ENCODE peak calls at places on chromosomes 6 and 20, in four cellular contexts. Y, D, R and T are unnamed samples.
A peak's percentile ranks its signal among the peaks of the same experiment; 100 is the strongest.

GRCh38 chr6:3247255-3248146 is 11.2 kb upstream of the PSMG4 start:
- DNase-seq in Y (peak; percentile 64), D (peak; percentile 88), R (no peak), T (no peak)

GRCh38 chr20:38272961-38273360 is 12.4 kb upstream of the KIAA1755 start:
- DNase-seq in R (no peak), Y (no peak), D (no peak), T (no peak)

GRCh38 chr20:32539063-32539816 is 45.9 kb downstream of the NOL4L start:
- DNase-seq in D (no peak), Y (no peak), R (no peak), T (no peak)

GRCh38 chr20:7704021-7704420 is 236.2 kb downstream of the HAO1 start:
- DNase-seq in Y (no peak), R (no peak), D (no peak), T (no peak)

GRCh38 chr20:33781133-33781532 is 30.0 kb upstream of the CHMP4B start:
- DNase-seq in D (no peak), Y (no peak), R (no peak), T (no peak)

GRCh38 chr20:62337558-62338293 is 29.4 kb downstream of the LAMA5 start:
- DNase-seq in D (no peak), R (no peak), Y (no peak), T (no peak)

GRCh38 chr6:34791164-34791841 is 580 bp upstream of the BLTP3A start:
- DNase-seq in D (peak; percentile 85), Y (peak; percentile 75), R (no peak), T (peak; percentile 32)

GRCh38 chr6:39256294-39256693 is 27.0 kb upstream of the KCNK5 start:
- DNase-seq in D (no peak), Y (peak; percentile 68), R (no peak), T (no peak)

GRCh38 chr6:12969933-12970332 is 253.4 kb downstream of the PHACTR1 start:
- DNase-seq in Y (no peak), D (no peak), R (no peak), T (no peak)

GRCh38 chr6:77105091-77105490 is 358.2 kb downstream of the HTR1B start:
- DNase-seq in D (no peak), R (no peak), Y (no peak), T (no peak)

GRCh38 chr20:3908667-3909066 is 19.5 kb downstream of the PANK2 start:
- DNase-seq in D (peak; percentile 76), Y (no peak), R (no peak), T (no peak)

GRCh38 chr6:31358302-31358701 is 1.3 kb upstream of the HLA-B start:
- DNase-seq in R (no peak), D (no peak), Y (no peak), T (no peak)

GRCh38 chr20:25301357-25301920 is 53.6 kb downstream of the PYGB start:
- DNase-seq in Y (no peak), R (no peak), D (no peak), T (no peak)

GRCh38 chr6:151148111-151148510 is 91.7 kb upstream of the AKAP12 start:
- DNase-seq in Y (no peak), D (no peak), R (no peak), T (no peak)

GRCh38 chr6:138235205-138235604 is 16.9 kb upstream of the PBOV1 start:
- DNase-seq in D (no peak), Y (no peak), R (no peak), T (no peak)

GRCh38 chr6:57158658-57159057 is 13.5 kb upstream of the BAG2 start:
- DNase-seq in R (no peak), Y (no peak), D (no peak), T (no peak)

GRCh38 chr20:57432874-57433491 is 41.8 kb downstream of the RBM38 start:
- DNase-seq in R (no peak), D (no peak), Y (no peak), T (peak; percentile 65)

GRCh38 chr6:11324453-11325023 is 92.1 kb upstream of the NEDD9 start:
- DNase-seq in Y (no peak), D (no peak), R (no peak), T (no peak)

GRCh38 chr20:31663838-31664695 is 26.4 kb downstream of the COX4I2 start:
- DNase-seq in Y (peak; percentile 39), D (no peak), R (no peak), T (peak; percentile 41)

GRCh38 chr6:90375681-90376439 is 79.2 kb upstream of the BACH2 start:
- DNase-seq in R (no peak), D (no peak), Y (no peak), T (no peak)

GRCh38 chr20:34127787-34128186 is 15.7 kb upstream of the EIF2S2 start:
- DNase-seq in D (no peak), R (no peak), Y (no peak), T (no peak)

GRCh38 chr6:138544521-138544920 is 45.2 kb upstream of the NHSL1 start:
- DNase-seq in D (no peak), Y (no peak), R (no peak), T (no peak)

GRCh38 chr20:29876911-29877285 is 1380.6 kb upstream of the DEFB115 start:
- DNase-seq in R (peak; percentile 48), D (peak; percentile 76), Y (no peak), T (no peak)

GRCh38 chr6:162856885-162857284 is 129.1 kb downstream of the PACRG start:
- DNase-seq in Y (peak; percentile 91), D (no peak), R (no peak), T (no peak)

GRCh38 chr6:83152913-83153312 is 40.2 kb downstream of the PGM3 start:
- DNase-seq in R (no peak), D (no peak), Y (no peak), T (no peak)

GRCh38 chr6:13383280-13384163 is 55.2 kb upstream of the TBC1D7 start:
- DNase-seq in Y (no peak), R (no peak), D (no peak), T (no peak)

GRCh38 chr6:149924933-149925252 is 2.0 kb upstream of the RAET1G start:
- DNase-seq in R (no peak), D (no peak), Y (no peak), T (no peak)

GRCh38 chr6:118317581-118318563 is 230.2 kb upstream of the PLN start:
- DNase-seq in Y (no peak), R (no peak), D (no peak), T (no peak)

GRCh38 chr20:371755-372542 is 8.6 kb upstream of the TRIB3 start:
- DNase-seq in R (no peak), D (peak; percentile 86), Y (no peak), T (peak; percentile 92)

GRCh38 chr6:118128755-118129154 is 221.7 kb downstream of the SLC35F1 start:
- DNase-seq in D (no peak), R (no peak), Y (no peak), T (no peak)

GRCh38 chr6:31899882-31900722 is 1.8 kb downstream of the ZBTB12 start:
- DNase-seq in Y (no peak), R (no peak), D (no peak), T (no peak)

GRCh38 chr20:53921443-53921973 is 148.9 kb downstream of the BCAS1 start:
- DNase-seq in Y (no peak), D (no peak), R (no peak), T (no peak)

GRCh38 chr20:17661121-17661744 is 20.8 kb downstream of the RRBP1 start:
- DNase-seq in D (peak; percentile 39), R (no peak), Y (no peak), T (no peak)

GRCh38 chr6:32198345-32198696 is 5.9 kb upstream of the GPSM3 start:
- DNase-seq in D (no peak), R (no peak), Y (no peak), T (no peak)

GRCh38 chr6:149446791-149447376 is 37.9 kb downstream of the ZC3H12D start:
- DNase-seq in Y (peak; percentile 52), R (no peak), D (peak; percentile 37), T (no peak)

GRCh38 chr6:107784669-107785068 is 39.4 kb downstream of the SCML4 start:
- DNase-seq in R (no peak), Y (no peak), D (no peak), T (no peak)

DNA sequence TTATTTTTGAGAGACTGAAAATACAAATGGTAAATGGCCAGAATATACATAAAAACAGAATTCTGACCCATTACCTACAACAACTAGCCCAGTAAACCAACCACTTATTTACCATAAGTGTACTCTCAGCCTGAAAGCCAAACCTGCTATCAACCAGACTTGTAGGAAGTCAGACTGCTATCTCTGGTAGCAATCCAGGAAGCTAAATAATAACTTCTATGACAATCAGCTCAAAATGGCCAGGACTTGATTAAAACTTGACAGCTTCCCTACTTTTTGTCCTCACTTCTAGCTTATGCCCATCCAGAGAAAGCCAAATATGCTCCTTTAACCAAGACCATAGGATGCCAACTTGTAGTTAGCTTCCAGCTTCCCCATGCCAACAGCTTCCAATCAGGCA is 4.7 kb upstream of the WTAP start:
- DNase-seq in Y (no peak), R (no peak), D (no peak), T (no peak)
- H3K36me3 ChIP-seq in Y (no peaks in the 10 kb centered on the region), R (no peaks in the 10 kb centered on the region), D (no peaks in the 10 kb centered on the region), T (no peaks in the 10 kb centered on the region)

GRCh38 chr6:134170844-134171243 is 118.4 kb upstream of the SLC2A12 start:
- DNase-seq in R (no peak), D (no peak), Y (no peak), T (no peak)

GRCh38 chr6:134166529-134167221 is 114.3 kb upstream of the SLC2A12 start:
- DNase-seq in Y (no peak), D (no peak), R (no peak), T (no peak)

GRCh38 chr6:134169881-134170486 is 117.6 kb upstream of the SLC2A12 start:
- DNase-seq in Y (no peak), R (no peak), D (no peak), T (no peak)

GRCh38 chr6:134171517-134171916 is 119.1 kb upstream of the SLC2A12 start:
- DNase-seq in R (no peak), Y (no peak), D (no peak), T (no peak)

DNA sequence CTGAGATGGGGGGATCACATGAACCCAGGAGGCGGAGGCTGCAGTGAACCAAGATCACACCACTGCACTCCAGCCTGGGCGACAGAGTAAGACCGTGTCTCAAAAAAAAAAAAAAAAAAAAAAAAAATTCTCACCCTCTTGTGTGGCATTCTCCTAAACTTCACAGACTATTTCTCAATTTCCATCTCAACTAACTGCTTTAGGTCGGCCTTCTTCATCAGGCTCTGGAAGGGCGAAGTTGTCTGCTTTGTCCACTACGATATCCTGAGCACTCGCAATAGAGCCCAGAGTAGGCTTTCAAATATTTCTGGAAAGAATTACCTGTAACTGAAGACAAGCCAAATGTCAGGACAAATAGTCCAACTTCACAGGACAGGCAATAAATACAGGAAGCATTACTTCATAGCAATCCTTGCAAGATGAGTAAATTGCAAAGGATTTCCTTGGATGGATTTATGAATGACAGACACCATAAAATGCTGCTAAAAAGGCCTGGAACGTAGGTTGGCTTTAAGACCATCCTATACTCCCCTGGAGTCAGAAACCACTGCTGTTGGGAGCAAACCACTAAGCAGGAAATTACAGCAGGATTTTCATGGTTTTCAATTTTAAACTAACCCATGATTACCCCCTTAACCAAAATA is 116.3 kb upstream of the SLC2A12 start:
- DNase-seq in Y (no peak), R (no peak), D (no peak), T (no peak)
- H3K36me3 ChIP-seq in Y (peaks cover 34% of the 10 kb centered on the region), R (peaks cover 8% of the 10 kb centered on the region), D (peaks cover 6% of the 10 kb centered on the region), T (peaks cover 18% of the 10 kb centered on the region)

DNA sequence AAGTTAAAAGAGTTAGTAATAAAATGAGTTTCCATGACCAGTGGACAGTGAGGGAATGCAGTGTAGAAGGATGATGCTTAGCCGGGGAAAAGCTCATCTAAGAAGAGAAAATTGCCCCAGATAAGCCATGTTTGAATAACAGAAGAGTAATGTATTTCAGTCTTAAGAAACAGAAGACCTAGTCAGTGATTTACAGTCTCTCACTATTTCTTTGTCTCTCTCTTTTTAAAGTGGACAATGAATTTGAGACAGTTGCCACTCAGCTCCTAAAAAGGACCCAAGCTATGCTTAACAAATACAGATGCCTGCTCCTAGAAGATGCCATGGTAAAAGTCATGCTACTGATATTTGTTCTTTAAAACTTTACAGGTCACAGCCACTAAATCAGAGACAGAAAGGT is 19.4 kb upstream of the RPL7L1 start:
- DNase-seq in D (no peak), Y (no peak), R (no peak), T (no peak)
- H3K36me3 ChIP-seq in D (peaks cover 4% of the 10 kb centered on the region), Y (peaks cover 14% of the 10 kb centered on the region), R (peaks cover 17% of the 10 kb centered on the region), T (peaks cover 38% of the 10 kb centered on the region)

GRCh38 chr6:47256981-47257730 is 52.5 kb downstream of the TNFRSF21 start:
- DNase-seq in D (no peak), Y (no peak), R (no peak), T (no peak)
- H3K36me3 ChIP-seq in D (no peaks in the 10 kb centered on the region), Y (no peaks in the 10 kb centered on the region), R (no peaks in the 10 kb centered on the region), T (peaks cover 3% of the 10 kb centered on the region)